ENCODE peak calls at places on chromosomes 1 and 21, in four cellular contexts. S, W, E and D are unnamed samples.

GRCh38 chr1:158002630-158003408 is 9.4 kb downstream of the KIRREL1 start:
- DNase-seq in E (no peak), W (no peak), S (no peak), D (no peak)

GRCh38 chr1:246329900-246330299 is 177.2 kb downstream of the SMYD3 start:
- DNase-seq in S (no peak), W (no peak), E (no peak), D (peak; percentile 64)

GRCh38 chr1:89884718-89885596 is 64.1 kb downstream of the LRRC8D start:
- DNase-seq in E (peak; percentile 79), S (no peak), W (no peak), D (no peak)

GRCh38 chr1:212034516-212035122 is 738 bp downstream of the INTS7 start:
- DNase-seq in S (no peak), W (no peak), E (no peak), D (no peak)

GRCh38 chr1:7564097-7564496 is 207.0 kb upstream of the VAMP3 start:
- DNase-seq in E (no peak), S (no peak), W (no peak), D (no peak)

GRCh38 chr1:243266231-243266630 is 10.4 kb downstream of the SDCCAG8 start:
- DNase-seq in E (no peak), W (no peak), S (no peak), D (no peak)

GRCh38 chr21:26169061-26169610 is 1.4 kb downstream of the APP start:
- DNase-seq in E (peak; percentile 55), S (peak; percentile 70), W (peak; percentile 30), D (peak; percentile 53)

GRCh38 chr1:223628233-223628632 is 37.3 kb downstream of the CAPN8 start:
- DNase-seq in E (peak; percentile 30), S (no peak), W (peak; percentile 36), D (peak; percentile 65)

GRCh38 chr1:184212649-184213314 is 161.3 kb downstream of the TSEN15 start:
- DNase-seq in E (peak; percentile 64), W (no peak), S (no peak), D (no peak)

GRCh38 chr1:20362856-20363255 is 72.2 kb downstream of the VWA5B1 start:
- DNase-seq in S (no peak), E (no peak), W (no peak), D (no peak)

GRCh38 chr1:63575340-63575826 is 17.8 kb upstream of the PGM1 start:
- DNase-seq in E (peak; percentile 21), W (no peak), S (no peak), D (no peak)

GRCh38 chr1:156551866-156552265 is 20.5 kb downstream of the IQGAP3 start:
- DNase-seq in E (peak; percentile 80), S (peak; percentile 53), W (no peak), D (no peak)

GRCh38 chr1:240691521-240692338 is 79.8 kb upstream of the GREM2 start:
- DNase-seq in S (peak; percentile 69), W (peak; percentile 29), E (peak; percentile 51), D (peak; percentile 3)

GRCh38 chr1:205923663-205924435 is 19.4 kb downstream of the SLC26A9 start:
- DNase-seq in E (no peak), S (peak; percentile 40), W (no peak), D (no peak)

GRCh38 chr1:96843196-96843595 is 121.6 kb downstream of the PTBP2 start:
- DNase-seq in E (no peak), W (no peak), S (no peak), D (no peak)

GRCh38 chr21:33428669-33429068 is 25.5 kb downstream of the IFNGR2 start:
- DNase-seq in S (no peak), W (no peak), E (peak; percentile 92), D (no peak)

GRCh38 chr1:60345621-60346020 is 272.1 kb upstream of the C1orf87 start:
- DNase-seq in S (no peak), W (no peak), E (no peak), D (no peak)

GRCh38 chr1:100028765-100029164 is 59.0 kb downstream of the SLC35A3 start:
- DNase-seq in E (no peak), S (no peak), W (no peak), D (peak; percentile 39)

GRCh38 chr1:53579221-53580008 is 120.2 kb downstream of the DMRTB1 start:
- DNase-seq in S (peak; percentile 46), E (no peak), W (no peak), D (no peak)

GRCh38 chr1:30933874-30934252 is 25.3 kb upstream of the SDC3 start:
- DNase-seq in E (peak; percentile 76), S (no peak), W (no peak), D (no peak)

GRCh38 chr1:28329395-28330153 is 734 bp downstream of the MED18 start:
- DNase-seq in E (no peak), S (peak; percentile 21), W (peak; percentile 27), D (peak; percentile 57)

GRCh38 chr1:81654147-81654546 is 146.6 kb upstream of the ADGRL2 start:
- DNase-seq in W (no peak), E (no peak), S (no peak), D (no peak)

GRCh38 chr1:60146884-60147283 is 73.3 kb upstream of the C1orf87 start:
- DNase-seq in E (no peak), W (no peak), S (no peak), D (no peak)

GRCh38 chr1:74468982-74469603 is 43.3 kb downstream of the LRRC53 start:
- DNase-seq in E (peak; percentile 39), W (no peak), S (no peak), D (no peak)

GRCh38 chr1:221604948-221605347 is 136.9 kb downstream of the DUSP10 start:
- DNase-seq in E (no peak), S (no peak), W (no peak), D (no peak)

GRCh38 chr1:192751260-192751659 is 57.6 kb upstream of the RGS2 start:
- DNase-seq in W (no peak), E (no peak), S (no peak), D (no peak)

GRCh38 chr1:221025391-221026355 is 146.4 kb downstream of the HLX start:
- DNase-seq in S (no peak), E (no peak), W (no peak), D (no peak)

GRCh38 chr1:181350146-181350545 is 133.2 kb upstream of the CACNA1E start:
- DNase-seq in E (no peak), W (no peak), S (no peak), D (no peak)
- TF ChIP-seq CTCF in E (no peak), W (no peak), S (no peak), D (no peak)

GRCh38 chr1:41513388-41513745 is 28.9 kb upstream of the EDN2 start:
- DNase-seq in E (no peak), W (no peak), S (no peak), D (peak; percentile 37)
- TF ChIP-seq CTCF in E (no peak), W (no peak), S (no peak), D (peak; percentile 62)

GRCh38 chr1:94236630-94237290 is 624 bp downstream of the ARHGAP29 start:
- DNase-seq in W (no peak), S (peak; percentile 70), E (no peak), D (peak; percentile 12)
- TF ChIP-seq CTCF in W (no peak), S (peak; percentile 17), E (peak; percentile 17), D (no peak)

GRCh38 chr1:68378296-68379084 is 71.3 kb downstream of the RPE65 start:
- DNase-seq in S (no peak), W (no peak), E (peak; percentile 26), D (no peak)

GRCh38 chr1:68379085-68379478 is 70.7 kb downstream of the RPE65 start:
- DNase-seq in S (no peak), E (no peak), W (no peak), D (no peak)

GRCh38 chr1:68383092-68383491 is 66.7 kb downstream of the RPE65 start:
- DNase-seq in W (no peak), S (no peak), E (no peak), D (no peak)

GRCh38 chr1:68384872-68385390 is 64.8 kb downstream of the RPE65 start:
- DNase-seq in E (peak; percentile 29), W (no peak), S (no peak), D (no peak)

GRCh38 chr1:68384321-68384813 is 65.4 kb downstream of the RPE65 start:
- DNase-seq in E (peak; percentile 94), W (no peak), S (no peak), D (no peak)
- TF ChIP-seq CTCF in E (peak; percentile 58), W (peak; percentile 19), S (no peak), D (no peak)

DNA sequence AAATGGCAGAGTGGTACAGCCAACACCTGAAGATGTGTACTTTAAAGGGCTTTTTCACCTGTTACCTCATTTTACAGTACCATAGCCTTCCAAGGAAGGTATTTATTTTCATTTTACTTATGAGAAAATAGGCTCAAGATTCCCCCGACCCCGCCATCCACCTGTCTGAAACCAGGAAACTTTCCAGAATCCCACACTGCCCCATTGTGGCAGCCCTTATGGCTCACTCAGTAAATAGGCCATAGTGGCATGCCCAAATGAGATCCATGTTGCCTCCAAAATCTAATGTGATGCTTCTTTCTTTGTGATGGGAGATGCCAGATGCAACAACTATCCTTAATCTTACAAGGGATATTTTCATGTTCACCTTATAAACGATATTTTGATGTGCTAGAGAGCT is 97.8 kb downstream of the EBNA1BP2 start:
- DNase-seq in S (no peak), E (peak; percentile 36), W (no peak), D (no peak)
- TF ChIP-seq CTCF in S (no peak), E (no peak), W (no peak), D (no peak)

DNA sequence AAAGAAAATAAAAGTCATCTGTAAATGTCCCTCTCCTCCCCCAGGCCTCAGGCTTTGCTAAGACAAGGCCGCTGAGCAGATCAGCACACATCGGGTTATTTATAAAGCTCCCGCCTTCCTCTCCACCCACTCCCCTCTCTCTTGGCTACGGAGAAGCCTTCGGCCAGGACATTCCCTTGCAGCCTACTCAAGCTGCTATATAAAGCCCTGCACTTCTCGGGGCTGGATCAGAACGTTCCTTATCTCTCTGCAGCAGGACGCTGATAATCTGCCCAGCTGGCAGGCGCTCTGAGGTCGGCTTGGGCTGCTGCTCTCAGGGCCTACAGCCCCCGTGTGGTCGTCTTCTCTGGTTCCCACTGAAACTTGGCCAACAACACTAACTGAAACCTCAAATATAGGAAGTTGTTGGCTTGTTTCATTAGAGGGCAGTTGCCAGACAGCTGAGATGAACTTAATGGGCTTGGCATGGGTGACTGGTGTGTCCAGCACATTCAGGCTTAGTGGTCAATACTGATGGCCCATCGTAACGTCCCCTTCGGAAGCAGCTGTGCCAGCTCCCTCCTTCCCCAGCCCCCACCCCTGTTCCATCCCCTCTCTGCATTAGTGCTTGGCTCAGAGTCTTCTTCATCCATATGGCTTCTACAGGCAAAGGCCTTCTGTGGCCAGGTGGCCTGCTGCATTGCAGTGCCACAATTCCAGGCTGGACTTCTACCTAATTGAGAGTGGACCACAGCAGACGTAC is 64.6 kb downstream of the IER5 start:
- DNase-seq in W (peak; percentile 84), S (peak; percentile 94), E (no peak), D (no peak)
- TF ChIP-seq CTCF in W (peak; percentile 18), S (no peak), E (no peak), D (no peak)